ENCODE peak calls at places on chromosomes 12 and 14, in four cellular contexts. U, D, P and E are unnamed samples.

GRCh38 chr12:104344682-104345081 is 41.1 kb downstream of the EID3 start:
- DNase-seq in P (no peak), U (no peak), D (no peak), E (no peak)

GRCh38 chr12:54419088-54419887 is at the start of gene ITGA5:
- DNase-seq in U (peak; percentile 18), P (peak; percentile 69), D (peak; percentile 77), E (no peak)

GRCh38 chr14:68471029-68471963 is 321.6 kb downstream of the ZFP36L1 start:
- DNase-seq in U (no peak), D (peak; percentile 88), P (no peak), E (peak; percentile 71)

GRCh38 chr12:67572492-67572891 is 76.1 kb upstream of the DYRK2 start:
- DNase-seq in U (no peak), D (peak; percentile 21), P (no peak), E (no peak)

GRCh38 chr14:48398675-48399282 is 723.4 kb upstream of the MDGA2 start:
- DNase-seq in P (peak; percentile 47), U (peak; percentile 33), D (peak; percentile 66), E (peak; percentile 79)

GRCh38 chr12:126055521-126055920 is 990.3 kb downstream of the AACS start:
- DNase-seq in P (no peak), D (no peak), U (no peak), E (no peak)

GRCh38 chr12:24901975-24902461 is 46.9 kb downstream of the BCAT1 start:
- DNase-seq in U (no peak), P (no peak), D (peak; percentile 89), E (no peak)

GRCh38 chr12:81086342-81086741 is 8.5 kb downstream of the ACSS3 start:
- DNase-seq in D (peak; percentile 69), U (no peak), P (no peak), E (no peak)

GRCh38 chr12:58915634-58916033 is 4.7 kb downstream of the LRIG3 start:
- DNase-seq in D (peak; percentile 37), P (peak; percentile 71), U (no peak), E (no peak)

GRCh38 chr12:26126340-26127284 is 1.8 kb upstream of the BHLHE41 start:
- DNase-seq in U (no peak), P (peak; percentile 80), D (peak; percentile 94), E (peak; percentile 82)

GRCh38 chr12:78149459-78149858 is 318.8 kb downstream of the NAV3 start:
- DNase-seq in U (no peak), P (no peak), D (no peak), E (no peak)

GRCh38 chr12:64125913-64126312 is 96.2 kb downstream of the KICS2 start:
- DNase-seq in U (no peak), D (no peak), P (no peak), E (no peak)

GRCh38 chr12:110199360-110200123 is 75.4 kb downstream of the IFT81 start:
- DNase-seq in D (no peak), P (peak; percentile 78), U (no peak), E (no peak)

GRCh38 chr12:132345126-132345525 is 15.7 kb upstream of the GALNT9 start:
- DNase-seq in P (no peak), D (no peak), U (no peak), E (no peak)

GRCh38 chr12:124428136-124428791 is 133.4 kb downstream of the RFLNA start:
- DNase-seq in U (no peak), D (no peak), P (peak; percentile 86), E (no peak)

GRCh38 chr14:25150934-25151790 is 101.2 kb upstream of the STXBP6 start:
- DNase-seq in U (peak; percentile 6), D (peak; percentile 63), P (peak; percentile 71), E (peak; percentile 84)

GRCh38 chr12:131894981-131895639 is 688 bp downstream of the ULK1 start:
- DNase-seq in D (peak; percentile 44), U (no peak), P (no peak), E (no peak)

GRCh38 chr14:29320261-29320660 is 553.7 kb downstream of the FOXG1 start:
- DNase-seq in P (peak; percentile 51), U (no peak), D (no peak), E (no peak)

GRCh38 chr12:96578526-96579125 is 89.2 kb downstream of the CFAP54 start:
- DNase-seq in D (peak; percentile 77), P (peak; percentile 64), U (peak; percentile 54), E (peak; percentile 84)

GRCh38 chr14:96037891-96038557 is 1.1 kb upstream of the C14orf132 start:
- DNase-seq in U (peak; percentile 74), P (no peak), D (no peak), E (no peak)

GRCh38 chr14:25049559-25050493 is at the start of gene STXBP6:
- DNase-seq in U (no peak), D (peak; percentile 92), P (peak; percentile 65), E (no peak)

GRCh38 chr12:119012179-119012578 is 30.8 kb downstream of the SRRM4 start:
- DNase-seq in U (no peak), P (no peak), D (no peak), E (no peak)

GRCh38 chr12:53005215-53005985 is 856 bp upstream of the EIF4B start:
- DNase-seq in U (no peak), D (peak; percentile 65), P (no peak), E (peak; percentile 40)

GRCh38 chr12:88242161-88242925 is 100.2 kb downstream of the TMTC3 start:
- DNase-seq in D (no peak), U (peak; percentile 87), P (peak; percentile 99), E (peak; percentile 37)

GRCh38 chr12:66624806-66625205 is 54.1 kb downstream of the GRIP1 start:
- DNase-seq in P (no peak), D (no peak), U (no peak), E (peak; percentile 74)

GRCh38 chr12:57744777-57745484 is at the start of gene TSPAN31:
- DNase-seq in D (peak; percentile 98), U (peak; percentile 98), P (peak; percentile 99), E (peak; percentile 96)

GRCh38 chr12:68350753-68351152 is 18.6 kb upstream of the MDM1 start:
- DNase-seq in P (peak; percentile 41), U (no peak), D (no peak), E (no peak)

GRCh38 chr14:52360831-52361230 is 46.7 kb downstream of the PTGER2 start:
- DNase-seq in P (no peak), D (peak; percentile 2), U (no peak), E (no peak)

GRCh38 chr12:1503281-1503711 is 91.1 kb downstream of the FBXL14 start:
- DNase-seq in U (no peak), D (no peak), P (no peak), E (no peak)

GRCh38 chr14:92670177-92670576 is 78.2 kb downstream of the LGMN start:
- DNase-seq in P (peak; percentile 86), D (no peak), U (no peak), E (peak; percentile 74)

GRCh38 chr14:69088523-69089445 is 64.1 kb downstream of the DCAF5 start:
- DNase-seq in U (no peak), P (peak; percentile 70), D (no peak), E (no peak)

DNA sequence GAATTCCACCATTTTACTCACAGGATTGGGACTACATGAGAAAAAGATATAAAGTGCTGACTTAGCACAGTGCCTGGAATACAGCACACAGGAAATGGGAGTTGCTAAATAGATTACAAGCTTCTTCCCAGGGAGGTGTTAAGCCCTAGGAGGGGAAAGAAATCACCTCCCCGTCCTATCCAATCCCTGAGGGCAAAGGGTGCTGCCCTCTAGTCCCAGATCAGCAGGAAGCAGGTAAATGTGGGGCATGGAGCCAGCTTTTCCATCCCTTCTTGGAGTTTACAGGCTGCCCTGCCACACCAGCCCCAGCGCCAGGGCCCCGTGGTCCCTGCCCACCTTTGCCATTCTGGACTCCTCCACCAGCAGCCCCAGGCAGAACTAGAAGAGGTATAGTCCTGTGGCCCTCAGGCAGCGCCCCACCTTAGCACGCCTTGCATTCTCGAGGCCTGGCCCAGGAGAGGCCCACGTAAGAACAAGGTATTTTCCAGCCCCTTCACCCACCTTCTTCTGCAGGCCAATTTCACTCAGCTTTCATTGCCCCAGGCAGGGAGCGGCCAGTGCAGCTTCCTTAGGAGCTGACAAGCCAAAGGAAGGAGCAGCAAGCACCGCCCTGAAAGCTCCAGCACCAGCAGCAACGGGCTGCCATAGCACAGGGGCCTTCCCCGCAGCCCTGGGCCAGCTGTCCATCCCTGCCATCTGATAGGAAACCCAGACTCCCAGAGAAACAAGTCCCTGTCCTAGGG is 28.8 kb upstream of the RPLP0 start:
- DNase-seq in P (no peak), U (no peak), D (peak; percentile 33), E (no peak)
- H3K4me3 ChIP-seq in P (no peak overlapping the region), U (peak overlapping the region; percentile 44), D (no peak overlapping the region), E (peak overlapping the region; percentile 31)

GRCh38 chr12:12779529-12779928 is 5.9 kb upstream of the APOLD1 start:
- DNase-seq in D (no peak), P (peak; percentile 96), U (no peak), E (no peak)
- H3K4me2 ChIP-seq in D (no peak overlapping the region), P (peak overlapping the region; percentile 66), U (peak overlapping the region; percentile 70), E (no peak overlapping the region)

GRCh38 chr14:72513994-72514659 is 379.8 kb downstream of the DPF3 start:
- DNase-seq in D (peak; percentile 64), P (peak; percentile 73), U (peak; percentile 10), E (peak; percentile 80)
- H3K9ac ChIP-seq in D (no peak overlapping the region), P (peak overlapping the region; percentile 19), U (no peak overlapping the region), E (no peak overlapping the region)

GRCh38 chr14:77086951-77087350 is 11.1 kb upstream of the CIPC start:
- DNase-seq in U (no peak), D (no peak), P (no peak), E (no peak)
- H3K4me3 ChIP-seq in U (no peak overlapping the region), D (no peak overlapping the region), P (no peak overlapping the region), E (no peak overlapping the region)

GRCh38 chr12:30794020-30794419 is 39.3 kb upstream of the CAPRIN2 start:
- DNase-seq in D (no peak), P (no peak), U (no peak), E (no peak)
- H3K4me2 ChIP-seq in D (no peak overlapping the region), P (no peak overlapping the region), U (peak overlapping the region; percentile 96), E (no peak overlapping the region)

GRCh38 chr12:6536894-6537579 is 2.7 kb downstream of the GAPDH start:
- DNase-seq in D (no peak), P (no peak), U (no peak), E (peak; percentile 87)
- H3K9ac ChIP-seq in D (no peak overlapping the region), P (peak overlapping the region; percentile 92), U (peak overlapping the region; percentile 98), E (peak overlapping the region; percentile 96)

GRCh38 chr12:46985816-46986215 is 93.6 kb upstream of the PCED1B start:
- DNase-seq in D (no peak), P (no peak), U (no peak), E (no peak)
- H3K4me3 ChIP-seq in D (no peak overlapping the region), P (no peak overlapping the region), U (no peak overlapping the region), E (no peak overlapping the region)